ENCODE peak calls at places on chromosomes 13 and 19, in ten cellular contexts. G is PC-3, K is OCI-LY7, R is GM23248, N is GM23338, Z is Karpas-422, V is HCT116, T is PC-9, B is MM.1S, U is SK-N-SH. I is an unnamed sample. For H3K9me2, the result is how much of the 10 kb centered on the place peaks cover.

GRCh38 chr13:35712907-35713685 is 236.6 kb upstream of the MAB21L1 start:
- DNase-seq in T (no peak), U (peak), K (no peak), G (no peak), N (peak), V (no peak), R (peak), B (no peak), Z (no peak), I (peak)

GRCh38 chr13:29362849-29363604 is 232.5 kb downstream of the SLC7A1 start:
- DNase-seq in G (peak), R (peak), U (peak), V (peak), T (peak), K (peak), Z (peak), N (peak), B (peak), I (peak)

GRCh38 chr13:72694314-72694713 is 33.1 kb downstream of the MZT1 start:
- DNase-seq in B (no peak), G (no peak), U (no peak), N (no peak), R (no peak), T (no peak), Z (no peak), V (no peak), K (no peak), I (no peak)

GRCh38 chr13:48775285-48775684 is 121.6 kb downstream of the CYSLTR2 start:
- DNase-seq in K (no peak), V (no peak), G (no peak), B (no peak), N (no peak), R (peak), U (no peak), T (no peak), Z (no peak), I (no peak)

GRCh38 chr19:589693-590395 is at the start of gene HCN2:
- DNase-seq in G (no peak), B (no peak), R (peak), K (no peak), U (peak), N (no peak), Z (no peak), V (no peak), T (no peak), I (no peak)

GRCh38 chr13:100511422-100511821 is 77.2 kb downstream of the GGACT start:
- DNase-seq in V (no peak), G (no peak), N (no peak), R (no peak), B (no peak), T (no peak), U (no peak), Z (no peak), K (no peak), I (no peak)

GRCh38 chr13:112619730-112620639 is 32.0 kb upstream of the TUBGCP3 start:
- DNase-seq in R (no peak), B (no peak), T (peak), G (no peak), K (peak), V (peak), Z (peak), N (peak), U (no peak), I (peak)

GRCh38 chr19:28633223-28634030 is 579.5 kb downstream of the UQCRFS1 start:
- DNase-seq in Z (peak), T (peak), G (peak), N (peak), U (peak), R (peak), V (no peak), K (peak), B (peak), I (peak)

GRCh38 chr13:29999492-30000372 is 149.3 kb upstream of the UBL3 start:
- DNase-seq in G (no peak), N (no peak), R (no peak), V (no peak), T (no peak), Z (no peak), K (no peak), U (no peak), B (no peak), I (no peak)

GRCh38 chr13:75761373-75761772 is 125.2 kb downstream of the LMO7 start:
- DNase-seq in K (no peak), R (peak), G (no peak), T (no peak), N (no peak), U (no peak), V (no peak), B (no peak), Z (no peak), I (no peak)
- H3K4me3 ChIP-seq in K (no peak), R (peak), G (peak), T (peak), N (no peak), U (no peak), V (no peak), B (no peak), Z (no peak), I (peak)

GRCh38 chr19:39918183-39918651 is 16.2 kb downstream of the FCGBP start:
- DNase-seq in N (no peak), B (no peak), T (no peak), Z (peak), K (no peak), U (no peak), G (no peak), R (no peak), V (no peak), I (no peak)

GRCh38 chr19:39915848-39916215 is 18.6 kb downstream of the FCGBP start:
- DNase-seq in N (no peak), U (no peak), B (no peak), G (no peak), Z (peak), K (no peak), R (no peak), T (no peak), V (no peak), I (no peak)

GRCh38 chr19:39917561-39918182 is 16.8 kb downstream of the FCGBP start:
- DNase-seq in T (no peak), V (no peak), U (no peak), R (no peak), B (no peak), N (no peak), G (no peak), Z (peak), K (no peak), I (no peak)

GRCh38 chr19:39916236-39916635 is 18.2 kb downstream of the FCGBP start:
- DNase-seq in G (no peak), Z (peak), N (no peak), T (no peak), B (no peak), V (no peak), U (no peak), R (no peak), K (no peak), I (no peak)

DNA sequence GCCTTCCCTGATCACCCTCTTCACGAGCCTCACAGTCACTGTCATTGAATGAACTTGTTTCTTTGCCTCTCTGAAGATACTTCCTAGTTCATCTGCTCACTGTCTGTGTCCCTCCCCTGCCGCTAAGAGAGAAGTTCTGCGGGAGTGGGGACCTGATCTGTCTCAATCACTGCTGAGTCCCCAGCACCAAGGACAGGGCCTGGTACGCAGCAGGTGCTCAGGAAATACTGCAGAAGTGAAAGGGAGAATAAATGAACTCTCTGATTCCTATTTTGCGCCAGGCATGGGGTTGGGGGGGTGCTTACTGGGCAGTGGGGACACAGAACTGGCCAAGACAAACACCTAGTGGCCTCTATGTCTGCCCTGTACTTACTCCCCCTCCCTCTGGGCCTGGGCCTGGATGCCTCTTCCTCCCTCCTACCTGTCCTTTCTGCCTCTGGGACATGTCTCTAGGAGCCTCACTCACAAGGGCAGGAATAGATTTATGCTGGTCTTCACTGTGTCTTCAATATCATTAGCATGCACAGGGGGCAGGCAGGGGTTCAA is 17.5 kb downstream of the FCGBP start:
- DNase-seq in R (no peak), T (no peak), Z (peak), G (no peak), V (no peak), N (no peak), K (peak), U (no peak), B (peak), I (no peak)
- H3K9me2 ChIP-seq in R (under half), T (under half), Z (under half), G (under half), V (under half), N (under half), K (under half), U (under half), B (under half), I (under half)

GRCh38 chr13:31905896-31906295 is 125.7 kb upstream of the FRY start:
- DNase-seq in G (no peak), K (no peak), V (no peak), T (no peak), Z (no peak), B (no peak), N (peak), U (no peak), R (no peak), I (no peak)
- H3K4me2 ChIP-seq in G (no peak), K (no peak), V (no peak), T (no peak), Z (no peak), B (no peak), N (peak), U (no peak), R (no peak), I (no peak)

GRCh38 chr19:46661735-46662592 is 982 bp upstream of the DACT3 start:
- DNase-seq in G (peak), U (peak), N (peak), B (peak), R (peak), V (peak), K (peak), Z (peak), T (peak), I (peak)

GRCh38 chr19:46661020-46661731 is at the start of gene DACT3:
- DNase-seq in K (peak), N (peak), G (peak), R (peak), V (peak), U (peak), B (peak), T (peak), Z (peak), I (peak)

GRCh38 chr19:46660601-46661019 is 372 bp downstream of the DACT3 start:
- DNase-seq in Z (no peak), N (peak), K (no peak), B (no peak), G (no peak), T (no peak), V (no peak), R (no peak), U (peak), I (no peak)

GRCh38 chr19:46660008-46660517 is 919 bp downstream of the DACT3 start:
- DNase-seq in U (peak), T (no peak), V (no peak), K (no peak), B (no peak), R (peak), G (no peak), Z (peak), N (peak), I (peak)

DNA sequence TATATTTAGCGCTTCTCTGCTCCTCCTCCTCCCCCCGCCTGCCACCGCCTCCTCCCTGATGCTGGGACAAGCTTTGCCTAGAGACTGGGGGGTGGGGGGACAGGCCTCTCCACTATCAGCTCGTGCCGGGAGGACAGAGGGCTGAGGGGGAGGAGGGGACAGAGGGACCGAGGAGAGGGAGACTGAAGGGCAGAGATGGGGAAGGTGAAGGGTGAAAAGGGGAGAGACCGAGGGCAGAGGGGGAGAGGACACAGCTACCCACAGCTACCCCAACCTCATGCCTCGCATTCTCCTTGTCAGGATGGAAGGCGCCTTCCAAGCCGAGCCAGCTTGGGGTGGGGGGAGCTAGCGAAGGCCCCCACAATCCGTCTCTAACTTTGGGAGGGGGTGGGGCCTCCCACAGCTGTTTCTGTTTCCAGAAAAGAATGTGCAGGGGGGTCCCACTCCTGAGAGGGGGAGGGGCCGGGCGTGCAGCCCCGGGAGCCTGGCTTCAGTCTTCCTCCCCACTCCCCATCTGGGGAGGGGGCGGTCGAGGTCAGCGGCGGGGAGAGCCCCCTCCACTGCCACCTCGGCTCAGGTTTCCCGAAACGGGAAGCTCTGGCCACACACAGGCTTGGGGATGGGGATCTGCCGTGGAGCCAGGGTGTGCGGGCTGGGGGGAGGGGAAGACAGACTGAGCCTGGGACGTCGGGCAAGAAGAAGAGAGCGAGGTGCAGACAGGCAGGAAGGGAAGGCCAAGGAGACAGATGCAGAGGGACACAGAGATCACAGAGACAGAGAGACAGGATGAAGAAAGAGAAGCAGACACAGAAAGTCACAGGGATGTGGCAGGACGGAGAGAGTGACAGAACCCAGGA is 1.6 kb downstream of the DACT3 start:
- DNase-seq in T (peak), R (peak), G (no peak), N (peak), K (no peak), Z (no peak), V (no peak), U (peak), B (no peak), I (peak)
- H3K4me3 ChIP-seq in T (no peak), R (peak), G (peak), N (peak), K (no peak), Z (peak), V (no peak), U (peak), B (no peak), I (peak)

GRCh38 chr19:47651691-47652090 is 42.8 kb downstream of the BICRA start:
- DNase-seq in R (no peak), B (no peak), K (no peak), V (no peak), N (peak), T (no peak), G (no peak), Z (no peak), U (no peak), I (no peak)
- H3K9me2 ChIP-seq in R (under half), B (under half), K (under half), V (under half), N (under half), T (under half), G (under half), Z (under half), U (under half), I (under half)